ENCODE peak calls at places on chromosomes 12 and 14, in six cellular contexts. X is PC-9; H is right lobe of liver; D is psoas muscle; C is CD4-positive, CD25-positive, alpha-beta regulatory T cell; W is testis. J is an unnamed sample.

GRCh38 chr12:104457746-104458644 is 1.2 kb downstream of the CHST11 start:
- DNase-seq in X (peak; percentile 31), H (peak; percentile 61), D (peak; percentile 60), C (peak; percentile 68), W (peak; percentile 40), J (peak; percentile 15)

GRCh38 chr14:89618309-89618708 is 201.3 kb upstream of the FOXN3 start:
- DNase-seq in X (no peak), H (no peak), D (no peak), C (peak; percentile 41), W (no peak), J (no peak)

GRCh38 chr14:56703947-56704346 is 106.3 kb downstream of the OTX2 start:
- DNase-seq in X (no peak), H (no peak), D (no peak), C (no peak), W (no peak), J (no peak)

GRCh38 chr12:55142896-55143870 is 17.0 kb downstream of the OR9K2 start:
- DNase-seq in X (peak; percentile 10), H (no peak), D (no peak), C (peak; percentile 47), W (peak; percentile 83), J (no peak)

GRCh38 chr12:99020871-99021270 is 375.8 kb downstream of the APAF1 start:
- DNase-seq in X (no peak), H (no peak), D (no peak), C (no peak), W (no peak), J (no peak)

GRCh38 chr14:32202468-32202865 is 602 bp downstream of the RNU6-8 start:
- DNase-seq in X (no peak), H (no peak), D (no peak), C (peak; percentile 34), W (peak; percentile 18), J (no peak)

GRCh38 chr14:81676395-81676794 is 142.7 kb upstream of the SEL1L start:
- DNase-seq in X (no peak), H (no peak), D (no peak), C (no peak), W (no peak), J (no peak)

GRCh38 chr14:63050694-63051093 is 5.4 kb upstream of the KCNH5 start:
- DNase-seq in X (no peak), H (no peak), D (no peak), C (no peak), W (no peak), J (no peak)

GRCh38 chr12:27780612-27781408 is 774 bp upstream of the MANSC4 start:
- DNase-seq in X (peak; percentile 65), H (no peak), D (no peak), C (peak; percentile 63), W (peak; percentile 87), J (peak; percentile 21)

GRCh38 chr12:120361506-120362208 is 7.3 kb downstream of the MSI1 start:
- DNase-seq in X (no peak), H (no peak), D (peak; percentile 68), C (peak; percentile 19), W (peak; percentile 71), J (peak; percentile 71)

GRCh38 chr12:95006206-95006605 is 2.7 kb upstream of the NDUFA12 start:
- DNase-seq in X (no peak), H (no peak), D (no peak), C (peak; percentile 53), W (no peak), J (no peak)

GRCh38 chr14:49946320-49947141 is 53.6 kb downstream of the ARF6 start:
- DNase-seq in X (peak; percentile 36), H (no peak), D (no peak), C (peak; percentile 50), W (no peak), J (no peak)

GRCh38 chr14:50600849-50601248 is 40.9 kb downstream of the ATL1 start:
- DNase-seq in X (no peak), H (peak; percentile 58), D (no peak), C (no peak), W (no peak), J (no peak)

GRCh38 chr12:52082668-52082987 is 3.1 kb downstream of the SMIM41 start:
- DNase-seq in X (no peak), H (no peak), D (no peak), C (no peak), W (no peak), J (no peak)

GRCh38 chr14:54138024-54138353 is 181.4 kb upstream of the BMP4 start:
- DNase-seq in X (no peak), H (no peak), D (no peak), C (no peak), W (no peak), J (no peak)

GRCh38 chr12:52050771-52051541 is at the start of gene NR4A1:
- DNase-seq in X (peak; percentile 94), H (peak; percentile 96), D (peak; percentile 99), C (peak; percentile 96), W (peak; percentile 98), J (peak; percentile 99)

GRCh38 chr14:90491221-90491867 is 94.5 kb downstream of the CALM1 start:
- DNase-seq in X (no peak), H (no peak), D (peak; percentile 83), C (no peak), W (peak; percentile 91), J (peak; percentile 85)

GRCh38 chr12:47273191-47273626 is 193.4 kb upstream of the AMIGO2 start:
- DNase-seq in X (no peak), H (no peak), D (no peak), C (no peak), W (no peak), J (no peak)

GRCh38 chr14:64611358-64612020 is 61.7 kb downstream of the PPP1R36 start:
- DNase-seq in X (no peak), H (no peak), D (no peak), C (no peak), W (no peak), J (no peak)
- H3K27ac ChIP-seq in X (peak overlapping the region; percentile 22), H (peak overlapping the region; percentile 6), D (no peak overlapping the region), C (no peak overlapping the region), W (peak overlapping the region; percentile 16), J (peak overlapping the region; percentile 68)

GRCh38 chr12:113467154-113467513 is 4.5 kb downstream of the LHX5 start:
- DNase-seq in X (no peak), H (no peak), D (no peak), C (no peak), W (no peak), J (no peak)

GRCh38 chr12:113469224-113469652 is 2.4 kb downstream of the LHX5 start:
- DNase-seq in X (no peak), H (no peak), D (no peak), C (no peak), W (no peak), J (no peak)

GRCh38 chr12:113466770-113467153 is 4.9 kb downstream of the LHX5 start:
- DNase-seq in X (no peak), H (no peak), D (no peak), C (no peak), W (no peak), J (no peak)

GRCh38 chr12:113468365-113469223 is 3.1 kb downstream of the LHX5 start:
- DNase-seq in X (peak; percentile 18), H (no peak), D (no peak), C (no peak), W (no peak), J (no peak)

GRCh38 chr12:113467514-113468364 is 3.9 kb downstream of the LHX5 start:
- DNase-seq in X (peak; percentile 47), H (no peak), D (no peak), C (no peak), W (no peak), J (no peak)
- H3K4me3 ChIP-seq in X (no peak overlapping the region), H (peak overlapping the region; percentile 18), D (peak overlapping the region; percentile 52), C (no peak overlapping the region), W (no peak overlapping the region), J (peak overlapping the region; percentile 50)

DNA sequence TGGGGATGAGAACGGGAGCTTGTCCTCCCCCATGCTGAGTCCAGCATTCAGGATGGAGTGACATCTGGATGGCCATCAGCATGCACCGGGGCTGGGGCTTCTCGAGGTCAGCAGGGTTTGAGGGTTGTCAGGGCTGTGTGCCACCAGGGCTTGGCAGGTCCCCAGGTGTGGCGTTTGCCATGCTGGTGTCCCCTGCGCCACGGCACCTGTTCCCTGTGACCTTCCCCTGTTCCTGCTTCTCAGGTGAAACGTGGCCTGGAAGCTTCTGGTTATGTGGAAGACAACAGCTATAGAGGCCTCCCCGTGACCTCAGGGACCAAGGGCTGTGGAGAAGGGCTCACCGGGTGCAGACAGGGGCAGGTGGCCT is 152.4 kb downstream of the KIF26A start:
- DNase-seq in X (no peak), H (peak; percentile 57), D (peak; percentile 39), C (no peak), W (no peak), J (no peak)
- H3K9me3 ChIP-seq in X (no peaks in the 10 kb centered on the region), H (no peaks in the 10 kb centered on the region), D (no peaks in the 10 kb centered on the region), C (no peaks in the 10 kb centered on the region), W (no peaks in the 10 kb centered on the region), J (no peaks in the 10 kb centered on the region)

GRCh38 chr12:83763425-83763824 is 1076.7 kb downstream of the TMTC2 start:
- DNase-seq in X (no peak), H (no peak), D (no peak), C (no peak), W (no peak), J (no peak)

DNA sequence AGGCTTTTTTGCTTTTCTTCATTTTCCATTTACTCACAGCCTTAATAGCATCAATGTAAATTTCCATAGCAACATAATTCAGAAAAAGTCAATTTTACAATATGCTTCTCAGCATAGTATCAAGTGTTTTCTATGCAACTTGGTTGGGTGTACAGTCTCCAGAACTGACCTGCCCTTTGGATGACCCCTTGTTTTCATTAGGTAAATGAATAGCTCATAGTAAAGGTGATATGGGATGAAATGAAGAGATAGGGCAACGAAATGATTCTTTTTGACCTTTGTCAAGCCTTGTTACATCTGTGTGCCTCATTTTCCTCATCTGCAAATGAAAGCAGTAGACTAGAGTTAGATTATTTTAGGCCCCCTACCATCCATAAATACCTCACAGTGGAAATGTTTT is 1081.0 kb downstream of the TMTC2 start:
- DNase-seq in X (no peak), H (no peak), D (no peak), C (no peak), W (no peak), J (no peak)
- H3K27ac ChIP-seq in X (no peak overlapping the region), H (no peak overlapping the region), D (no peak overlapping the region), C (no peak overlapping the region), W (no peak overlapping the region), J (no peak overlapping the region)

J was measured in heart right ventricle.